ENCODE peak calls at places on chromosome 6, in five cellular contexts. H is SK-N-SH, O is HepG2, B is GM12878, J is H1. P is an unnamed sample.

GRCh38 chr6:130366011-130366963 is at the start of gene TMEM200A:
- DNase-seq in H (peak; percentile 48), O (no peak), B (no peak), J (peak; percentile 13), P (peak; percentile 3)

GRCh38 chr6:29632789-29633531 is at the start of gene GABBR1:
- DNase-seq in H (peak; percentile 99), O (no peak), B (no peak), J (no peak), P (peak; percentile 99)

GRCh38 chr6:6790891-6791290 is 202.4 kb downstream of the LY86 start:
- DNase-seq in H (no peak), O (peak; percentile 33), B (no peak), J (no peak), P (no peak)

GRCh38 chr6:34950849-34951248 is 61.8 kb downstream of the ANKS1A start:
- DNase-seq in H (no peak), O (peak; percentile 30), B (no peak), J (no peak), P (no peak)

GRCh38 chr6:80872194-80872950 is 765.9 kb downstream of the BCKDHB start:
- DNase-seq in H (no peak), O (no peak), B (no peak), J (no peak), P (no peak)

GRCh38 chr6:144434308-144434990 is 149.3 kb downstream of the UTRN start:
- DNase-seq in H (no peak), O (no peak), B (no peak), J (no peak), P (no peak)

GRCh38 chr6:88184921-88185320 is 18.8 kb upstream of the CNR1 start:
- DNase-seq in H (no peak), O (no peak), B (no peak), J (no peak), P (no peak)

GRCh38 chr6:131451330-131452195 is 121.5 kb upstream of the ARG1 start:
- DNase-seq in H (no peak), O (no peak), B (no peak), J (no peak), P (no peak)

GRCh38 chr6:109300874-109301273 is 81.4 kb downstream of the CD164 start:
- DNase-seq in H (no peak), O (no peak), B (no peak), J (no peak), P (no peak)

GRCh38 chr6:75893776-75894152 is 144.7 kb downstream of the MYO6 start:
- DNase-seq in H (no peak), O (no peak), B (no peak), J (no peak), P (no peak)

GRCh38 chr6:18350271-18350670 is 36.9 kb upstream of the RNF144B start:
- DNase-seq in H (no peak), O (no peak), B (no peak), J (no peak), P (no peak)

GRCh38 chr6:155384343-155384742 is 70.1 kb upstream of the TFB1M start:
- DNase-seq in H (no peak), O (no peak), B (no peak), J (no peak), P (no peak)

GRCh38 chr6:63305278-63305677 is 14.5 kb downstream of the LGSN start:
- DNase-seq in H (no peak), O (no peak), B (no peak), J (no peak), P (no peak)

GRCh38 chr6:63306446-63306845 is 13.3 kb downstream of the LGSN start:
- DNase-seq in H (no peak), O (no peak), B (no peak), J (no peak), P (no peak)

GRCh38 chr6:63307581-63308246 is 12.1 kb downstream of the LGSN start:
- DNase-seq in H (peak; percentile 29), O (peak; percentile 72), B (peak; percentile 13), J (no peak), P (no peak)
- TF ChIP-seq RFX5 in H (no peak), O (no peak), B (no peak), J (no peak), P (no peak)

DNA sequence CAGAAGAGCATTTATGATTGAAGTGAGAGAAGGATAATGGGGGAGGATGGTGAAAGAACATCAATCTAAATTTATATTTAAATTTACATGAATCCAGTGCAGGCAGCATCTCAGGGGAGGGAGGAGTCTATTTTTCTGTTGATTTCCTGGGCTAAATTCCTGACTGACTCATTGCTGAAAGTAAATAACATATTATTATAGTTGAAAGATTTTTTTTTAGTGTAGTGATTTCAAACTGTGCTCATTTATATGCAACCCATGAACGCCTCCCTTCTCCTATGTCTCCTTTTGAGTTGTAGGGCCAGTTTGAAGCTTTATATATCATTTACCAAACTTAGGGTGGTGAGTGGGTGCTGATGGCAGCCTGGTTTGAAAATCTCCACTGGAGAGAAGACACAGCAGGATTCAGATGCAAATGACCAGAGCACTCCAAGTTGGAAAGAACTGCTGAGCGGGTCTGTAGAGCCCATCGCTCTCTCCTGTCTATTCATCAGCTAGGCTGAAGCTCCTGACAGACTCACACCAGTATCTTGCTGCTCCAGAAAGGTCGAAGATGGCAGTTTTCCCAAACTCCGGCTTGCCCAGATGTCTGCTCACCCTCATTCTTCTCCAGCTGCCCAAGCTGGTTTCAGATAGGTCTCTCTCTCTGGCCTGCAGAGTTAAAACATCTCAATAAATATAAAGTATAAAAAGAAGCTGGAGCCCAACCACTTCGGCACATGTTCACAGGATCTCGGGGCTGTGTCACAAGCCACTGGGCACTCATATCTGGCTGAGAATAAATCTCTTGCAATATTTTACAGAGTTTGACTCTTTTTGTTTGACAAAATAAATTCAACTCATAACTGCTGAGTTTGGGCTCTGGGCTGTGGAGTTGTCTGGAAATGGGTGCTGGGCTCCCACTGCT is 18.3 kb downstream of the BTN2A1 start:
- DNase-seq in H (no peak), O (peak; percentile 31), B (no peak), J (no peak), P (peak; percentile 25)
- TF ChIP-seq JUND in H (no peak), O (no peak), B (no peak), J (no peak), P (no peak)

GRCh38 chr6:3231213-3232016 is 4.0 kb upstream of the TUBB2B start:
- DNase-seq in H (peak; percentile 78), O (peak; percentile 80), B (no peak), J (no peak), P (no peak)
- TF ChIP-seq RFX5 in H (no peak), O (no peak), B (no peak), J (no peak), P (no peak)

GRCh38 chr6:137480431-137480830 is 13.8 kb downstream of the OLIG3 start:
- DNase-seq in H (no peak), O (no peak), B (no peak), J (no peak), P (no peak)
- TF ChIP-seq JUND in H (no peak), O (no peak), B (no peak), J (no peak), P (no peak)